ENCODE peak calls at places on chromosomes 12 and 14, in ten cellular contexts. One of them, this sample, is unnamed. For H3K4me1, the result is how much of the 10 kb centered on the place peaks cover.

GRCh38 chr12:128652136-128652751 is 171.5 kb downstream of the SLC15A4 start:
- DNase-seq in colonic mucosa: no peak
- DNase-seq in CD4-positive, CD25-positive, alpha-beta regulatory T cell: no peak
- DNase-seq in cardiac muscle cell: no peak
- DNase-seq in ovary: no peak
- DNase-seq in CD4-positive, alpha-beta memory T cell: no peak
- DNase-seq in CD8-positive, alpha-beta T cell: no peak
- DNase-seq in Peyer's patch: no peak
- DNase-seq in right atrium auricular region: no peak
- DNase-seq in breast epithelium: no peak
- DNase-seq in this sample: no peak

GRCh38 chr12:104626069-104626690 is 169.4 kb downstream of the CHST11 start:
- DNase-seq in colonic mucosa: no peak
- DNase-seq in CD4-positive, CD25-positive, alpha-beta regulatory T cell: no peak
- DNase-seq in cardiac muscle cell: no peak
- DNase-seq in ovary: no peak
- DNase-seq in CD4-positive, alpha-beta memory T cell: no peak
- DNase-seq in CD8-positive, alpha-beta T cell: no peak
- DNase-seq in Peyer's patch: no peak
- DNase-seq in right atrium auricular region: no peak
- DNase-seq in breast epithelium: no peak
- DNase-seq in this sample: no peak

GRCh38 chr12:108399514-108399913 is 60.4 kb upstream of the CMKLR1 start:
- DNase-seq in colonic mucosa: no peak
- DNase-seq in CD4-positive, CD25-positive, alpha-beta regulatory T cell: no peak
- DNase-seq in cardiac muscle cell: no peak
- DNase-seq in ovary: peak
- DNase-seq in CD4-positive, alpha-beta memory T cell: no peak
- DNase-seq in CD8-positive, alpha-beta T cell: no peak
- DNase-seq in Peyer's patch: no peak
- DNase-seq in right atrium auricular region: no peak
- DNase-seq in breast epithelium: no peak
- DNase-seq in this sample: no peak

GRCh38 chr12:53399896-53400295 is 19.9 kb downstream of the SP1 start:
- DNase-seq in colonic mucosa: no peak
- DNase-seq in CD4-positive, CD25-positive, alpha-beta regulatory T cell: no peak
- DNase-seq in cardiac muscle cell: no peak
- DNase-seq in ovary: no peak
- DNase-seq in CD4-positive, alpha-beta memory T cell: no peak
- DNase-seq in CD8-positive, alpha-beta T cell: no peak
- DNase-seq in Peyer's patch: no peak
- DNase-seq in right atrium auricular region: no peak
- DNase-seq in breast epithelium: no peak
- DNase-seq in this sample: no peak

GRCh38 chr12:120529641-120530314 is 820 bp upstream of the COQ5 start:
- DNase-seq in colonic mucosa: peak
- DNase-seq in CD4-positive, CD25-positive, alpha-beta regulatory T cell: peak
- DNase-seq in cardiac muscle cell: peak
- DNase-seq in ovary: no peak
- DNase-seq in CD4-positive, alpha-beta memory T cell: no peak
- DNase-seq in CD8-positive, alpha-beta T cell: no peak
- DNase-seq in Peyer's patch: no peak
- DNase-seq in right atrium auricular region: no peak
- DNase-seq in breast epithelium: no peak
- DNase-seq in this sample: no peak

GRCh38 chr12:123150273-123150803 is 552 bp downstream of the PITPNM2 start:
- DNase-seq in colonic mucosa: peak
- DNase-seq in CD4-positive, CD25-positive, alpha-beta regulatory T cell: no peak
- DNase-seq in cardiac muscle cell: no peak
- DNase-seq in ovary: peak
- DNase-seq in CD4-positive, alpha-beta memory T cell: no peak
- DNase-seq in CD8-positive, alpha-beta T cell: no peak
- DNase-seq in Peyer's patch: no peak
- DNase-seq in right atrium auricular region: no peak
- DNase-seq in breast epithelium: no peak
- DNase-seq in this sample: no peak

GRCh38 chr14:89550761-89551283 is 133.8 kb upstream of the FOXN3 start:
- DNase-seq in colonic mucosa: no peak
- DNase-seq in CD4-positive, CD25-positive, alpha-beta regulatory T cell: peak
- DNase-seq in cardiac muscle cell: no peak
- DNase-seq in ovary: no peak
- DNase-seq in CD4-positive, alpha-beta memory T cell: no peak
- DNase-seq in CD8-positive, alpha-beta T cell: no peak
- DNase-seq in Peyer's patch: no peak
- DNase-seq in right atrium auricular region: no peak
- DNase-seq in breast epithelium: no peak
- DNase-seq in this sample: no peak

GRCh38 chr12:88782357-88782756 is 202.1 kb upstream of the KITLG start:
- DNase-seq in colonic mucosa: no peak
- DNase-seq in CD4-positive, CD25-positive, alpha-beta regulatory T cell: no peak
- DNase-seq in cardiac muscle cell: no peak
- DNase-seq in ovary: no peak
- DNase-seq in CD4-positive, alpha-beta memory T cell: no peak
- DNase-seq in CD8-positive, alpha-beta T cell: no peak
- DNase-seq in Peyer's patch: no peak
- DNase-seq in right atrium auricular region: no peak
- DNase-seq in breast epithelium: no peak
- DNase-seq in this sample: no peak

GRCh38 chr12:92360543-92360942 is 214.9 kb upstream of the BTG1 start:
- DNase-seq in colonic mucosa: no peak
- DNase-seq in CD4-positive, CD25-positive, alpha-beta regulatory T cell: peak
- DNase-seq in cardiac muscle cell: no peak
- DNase-seq in ovary: no peak
- DNase-seq in CD4-positive, alpha-beta memory T cell: peak
- DNase-seq in CD8-positive, alpha-beta T cell: no peak
- DNase-seq in Peyer's patch: no peak
- DNase-seq in right atrium auricular region: no peak
- DNase-seq in breast epithelium: no peak
- DNase-seq in this sample: no peak

GRCh38 chr12:92365333-92365732 is 219.7 kb upstream of the BTG1 start:
- DNase-seq in colonic mucosa: no peak
- DNase-seq in CD4-positive, CD25-positive, alpha-beta regulatory T cell: no peak
- DNase-seq in cardiac muscle cell: no peak
- DNase-seq in ovary: no peak
- DNase-seq in CD4-positive, alpha-beta memory T cell: no peak
- DNase-seq in CD8-positive, alpha-beta T cell: no peak
- DNase-seq in Peyer's patch: no peak
- DNase-seq in right atrium auricular region: no peak
- DNase-seq in breast epithelium: no peak
- DNase-seq in this sample: no peak

GRCh38 chr12:92362785-92363184 is 217.1 kb upstream of the BTG1 start:
- DNase-seq in colonic mucosa: no peak
- DNase-seq in CD4-positive, CD25-positive, alpha-beta regulatory T cell: peak
- DNase-seq in cardiac muscle cell: no peak
- DNase-seq in ovary: no peak
- DNase-seq in CD4-positive, alpha-beta memory T cell: peak
- DNase-seq in CD8-positive, alpha-beta T cell: no peak
- DNase-seq in Peyer's patch: peak
- DNase-seq in right atrium auricular region: no peak
- DNase-seq in breast epithelium: no peak
- DNase-seq in this sample: no peak

GRCh38 chr12:92363295-92364146 is 217.9 kb upstream of the BTG1 start:
- DNase-seq in colonic mucosa: peak
- DNase-seq in CD4-positive, CD25-positive, alpha-beta regulatory T cell: peak
- DNase-seq in cardiac muscle cell: peak
- DNase-seq in ovary: peak
- DNase-seq in CD4-positive, alpha-beta memory T cell: peak
- DNase-seq in CD8-positive, alpha-beta T cell: peak
- DNase-seq in Peyer's patch: peak
- DNase-seq in right atrium auricular region: peak
- DNase-seq in breast epithelium: no peak
- DNase-seq in this sample: peak

DNA sequence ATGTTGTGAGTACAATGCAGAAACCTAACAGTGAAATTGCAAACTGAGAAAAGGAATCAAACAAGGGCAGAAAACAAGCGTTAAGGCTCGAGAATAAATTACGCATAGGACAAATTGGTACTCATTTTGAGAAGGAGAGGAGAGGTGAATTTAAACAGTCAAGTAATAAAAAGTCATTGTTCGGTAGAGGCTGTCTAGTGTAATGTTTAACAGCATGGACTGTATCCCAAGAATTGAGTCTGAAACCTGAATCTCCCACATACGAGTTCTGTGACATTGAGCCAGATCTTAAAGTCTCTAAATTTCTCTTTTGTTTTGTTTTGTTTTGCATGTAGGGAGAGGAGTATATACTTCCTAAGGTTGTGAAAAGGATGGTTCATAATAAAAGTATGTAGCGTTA is 216.5 kb upstream of the BTG1 start:
- DNase-seq in colonic mucosa: no peak
- DNase-seq in CD4-positive, CD25-positive, alpha-beta regulatory T cell: no peak
- DNase-seq in cardiac muscle cell: no peak
- DNase-seq in ovary: no peak
- DNase-seq in CD4-positive, alpha-beta memory T cell: no peak
- DNase-seq in CD8-positive, alpha-beta T cell: no peak
- DNase-seq in Peyer's patch: no peak
- DNase-seq in right atrium auricular region: no peak
- DNase-seq in breast epithelium: no peak
- DNase-seq in this sample: no peak
- H3K4me1 ChIP-seq in colonic mucosa: under half
- H3K4me1 ChIP-seq in CD4-positive, CD25-positive, alpha-beta regulatory T cell: under half
- H3K4me1 ChIP-seq in cardiac muscle cell: under half
- H3K4me1 ChIP-seq in ovary: under half
- H3K4me1 ChIP-seq in CD4-positive, alpha-beta memory T cell: half or more
- H3K4me1 ChIP-seq in CD8-positive, alpha-beta T cell: half or more
- H3K4me1 ChIP-seq in Peyer's patch: under half
- H3K4me1 ChIP-seq in right atrium auricular region: under half
- H3K4me1 ChIP-seq in breast epithelium: under half
- H3K4me1 ChIP-seq in this sample: under half

DNA sequence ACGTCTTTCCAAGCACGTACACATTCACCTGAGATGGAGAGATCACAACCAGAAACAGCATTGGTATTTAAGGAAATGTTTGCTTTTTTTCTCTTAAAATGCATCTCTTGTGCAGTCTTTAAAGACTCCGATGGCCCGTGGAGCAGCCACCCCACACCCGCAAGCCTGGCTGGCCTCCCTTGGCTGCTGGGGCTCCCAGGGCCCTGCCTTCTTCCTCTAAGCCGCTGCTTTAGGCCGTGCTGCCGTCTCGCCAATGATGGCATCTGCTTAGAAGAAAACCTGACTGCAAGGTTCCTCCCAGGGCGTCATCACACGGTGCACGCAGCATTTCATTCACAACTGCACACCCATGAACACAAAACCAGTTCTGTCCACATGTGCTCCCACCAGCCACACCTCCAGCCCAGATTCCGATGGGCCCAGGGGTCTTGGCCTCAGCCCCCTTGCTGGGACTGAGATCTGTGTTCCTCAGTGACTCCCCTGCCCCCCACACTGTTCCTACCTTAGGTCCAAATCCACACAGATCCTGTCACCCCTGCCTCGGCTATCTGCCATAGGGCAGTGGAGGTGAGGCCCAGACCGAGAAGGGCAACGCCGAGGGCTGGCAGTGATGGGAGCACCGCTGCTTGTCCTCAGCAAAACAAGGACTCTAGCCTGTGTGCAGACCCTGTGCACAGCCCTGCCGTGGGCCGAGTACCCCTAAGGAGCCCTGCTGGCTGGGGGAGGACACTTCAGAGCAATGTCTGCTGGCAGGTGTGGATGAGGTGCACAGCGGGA is 4.4 kb downstream of the BTBD6 start:
- DNase-seq in colonic mucosa: no peak
- DNase-seq in CD4-positive, CD25-positive, alpha-beta regulatory T cell: no peak
- DNase-seq in cardiac muscle cell: no peak
- DNase-seq in ovary: no peak
- DNase-seq in CD4-positive, alpha-beta memory T cell: peak
- DNase-seq in CD8-positive, alpha-beta T cell: no peak
- DNase-seq in Peyer's patch: no peak
- DNase-seq in right atrium auricular region: no peak
- DNase-seq in breast epithelium: no peak
- DNase-seq in this sample: no peak
- H3K4me1 ChIP-seq in colonic mucosa: under half
- H3K4me1 ChIP-seq in CD4-positive, CD25-positive, alpha-beta regulatory T cell: under half
- H3K4me1 ChIP-seq in cardiac muscle cell: under half
- H3K4me1 ChIP-seq in ovary: under half
- H3K4me1 ChIP-seq in CD4-positive, alpha-beta memory T cell: under half
- H3K4me1 ChIP-seq in CD8-positive, alpha-beta T cell: under half
- H3K4me1 ChIP-seq in Peyer's patch: under half
- H3K4me1 ChIP-seq in right atrium auricular region: under half
- H3K4me1 ChIP-seq in breast epithelium: under half
- H3K4me1 ChIP-seq in this sample: under half

GRCh38 chr12:7005288-7005687 is 13.0 kb downstream of the LPCAT3 start:
- DNase-seq in colonic mucosa: no peak
- DNase-seq in CD4-positive, CD25-positive, alpha-beta regulatory T cell: no peak
- DNase-seq in cardiac muscle cell: no peak
- DNase-seq in ovary: no peak
- DNase-seq in CD4-positive, alpha-beta memory T cell: no peak
- DNase-seq in CD8-positive, alpha-beta T cell: no peak
- DNase-seq in Peyer's patch: no peak
- DNase-seq in right atrium auricular region: no peak
- DNase-seq in breast epithelium: no peak
- DNase-seq in this sample: no peak

GRCh38 chr12:7004287-7004803 is 13.9 kb downstream of the LPCAT3 start:
- DNase-seq in colonic mucosa: no peak
- DNase-seq in CD4-positive, CD25-positive, alpha-beta regulatory T cell: no peak
- DNase-seq in cardiac muscle cell: no peak
- DNase-seq in ovary: no peak
- DNase-seq in CD4-positive, alpha-beta memory T cell: no peak
- DNase-seq in CD8-positive, alpha-beta T cell: no peak
- DNase-seq in Peyer's patch: no peak
- DNase-seq in right atrium auricular region: no peak
- DNase-seq in breast epithelium: no peak
- DNase-seq in this sample: no peak

GRCh38 chr12:7001921-7002591 is 16.2 kb downstream of the LPCAT3 start:
- DNase-seq in colonic mucosa: no peak
- DNase-seq in CD4-positive, CD25-positive, alpha-beta regulatory T cell: no peak
- DNase-seq in cardiac muscle cell: no peak
- DNase-seq in ovary: no peak
- DNase-seq in CD4-positive, alpha-beta memory T cell: no peak
- DNase-seq in CD8-positive, alpha-beta T cell: no peak
- DNase-seq in Peyer's patch: no peak
- DNase-seq in right atrium auricular region: no peak
- DNase-seq in breast epithelium: no peak
- DNase-seq in this sample: no peak

GRCh38 chr12:7006639-7007038 is 11.6 kb downstream of the LPCAT3 start:
- DNase-seq in colonic mucosa: no peak
- DNase-seq in CD4-positive, CD25-positive, alpha-beta regulatory T cell: no peak
- DNase-seq in cardiac muscle cell: no peak
- DNase-seq in ovary: no peak
- DNase-seq in CD4-positive, alpha-beta memory T cell: no peak
- DNase-seq in CD8-positive, alpha-beta T cell: no peak
- DNase-seq in Peyer's patch: no peak
- DNase-seq in right atrium auricular region: no peak
- DNase-seq in breast epithelium: no peak
- DNase-seq in this sample: no peak

DNA sequence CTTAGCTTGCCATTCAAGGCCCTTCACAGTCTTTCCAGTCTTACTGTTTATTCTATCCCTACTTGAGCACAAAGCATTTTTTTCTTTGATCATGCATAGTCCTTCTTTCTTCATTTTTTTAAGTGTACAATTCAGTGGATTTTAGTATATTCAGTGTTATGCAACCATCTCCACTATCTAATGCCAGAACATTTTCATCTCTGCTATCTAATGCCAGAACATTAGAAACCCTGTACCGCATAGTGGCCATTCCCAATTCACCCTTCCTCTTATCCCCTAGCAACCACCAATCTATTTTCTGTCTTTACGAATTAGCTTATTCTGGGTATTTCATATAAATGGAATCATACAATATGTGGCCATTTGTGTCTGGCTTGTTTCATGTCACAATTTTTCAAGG is 13.4 kb downstream of the LPCAT3 start:
- DNase-seq in colonic mucosa: no peak
- DNase-seq in CD4-positive, CD25-positive, alpha-beta regulatory T cell: no peak
- DNase-seq in cardiac muscle cell: no peak
- DNase-seq in ovary: no peak
- DNase-seq in CD4-positive, alpha-beta memory T cell: no peak
- DNase-seq in CD8-positive, alpha-beta T cell: no peak
- DNase-seq in Peyer's patch: no peak
- DNase-seq in right atrium auricular region: no peak
- DNase-seq in breast epithelium: no peak
- DNase-seq in this sample: no peak
- H3K4me1 ChIP-seq in colonic mucosa: under half
- H3K4me1 ChIP-seq in CD4-positive, CD25-positive, alpha-beta regulatory T cell: under half
- H3K4me1 ChIP-seq in cardiac muscle cell: under half
- H3K4me1 ChIP-seq in ovary: under half
- H3K4me1 ChIP-seq in CD4-positive, alpha-beta memory T cell: under half
- H3K4me1 ChIP-seq in CD8-positive, alpha-beta T cell: under half
- H3K4me1 ChIP-seq in Peyer's patch: under half
- H3K4me1 ChIP-seq in right atrium auricular region: under half
- H3K4me1 ChIP-seq in breast epithelium: under half
- H3K4me1 ChIP-seq in this sample: under half

GRCh38 chr12:11754256-11754655 is 104.8 kb downstream of the ETV6 start:
- DNase-seq in colonic mucosa: no peak
- DNase-seq in CD4-positive, CD25-positive, alpha-beta regulatory T cell: no peak
- DNase-seq in cardiac muscle cell: no peak
- DNase-seq in ovary: no peak
- DNase-seq in CD4-positive, alpha-beta memory T cell: no peak
- DNase-seq in CD8-positive, alpha-beta T cell: no peak
- DNase-seq in Peyer's patch: no peak
- DNase-seq in right atrium auricular region: no peak
- DNase-seq in breast epithelium: no peak
- DNase-seq in this sample: no peak
- H3K4me1 ChIP-seq in colonic mucosa: under half
- H3K4me1 ChIP-seq in CD4-positive, CD25-positive, alpha-beta regulatory T cell: under half
- H3K4me1 ChIP-seq in cardiac muscle cell: under half
- H3K4me1 ChIP-seq in ovary: under half
- H3K4me1 ChIP-seq in CD4-positive, alpha-beta memory T cell: under half
- H3K4me1 ChIP-seq in CD8-positive, alpha-beta T cell: under half
- H3K4me1 ChIP-seq in Peyer's patch: under half
- H3K4me1 ChIP-seq in right atrium auricular region: under half
- H3K4me1 ChIP-seq in breast epithelium: under half
- H3K4me1 ChIP-seq in this sample: under half

This sample was measured in effector memory CD4-positive, alpha-beta T cell.